ENCODE peak calls at places on chromosomes 3 and 15, in four cellular contexts. One of them, this sample, is unnamed.

GRCh38 chr3:113769551-113769950 is 22.7 kb downstream of the ATP6V1A start:
- DNase-seq in aorta: no peak
- DNase-seq in MM.1S: no peak
- DNase-seq in tibial artery: no peak
- DNase-seq in this sample: no peak

GRCh38 chr3:10268116-10268515 is 19.9 kb downstream of the TATDN2 start:
- DNase-seq in aorta: no peak
- DNase-seq in MM.1S: no peak
- DNase-seq in tibial artery: no peak
- DNase-seq in this sample: no peak

GRCh38 chr3:187315872-187316271 is 24.3 kb upstream of the MASP1 start:
- DNase-seq in aorta: no peak
- DNase-seq in MM.1S: no peak
- DNase-seq in tibial artery: no peak
- DNase-seq in this sample: no peak

GRCh38 chr3:197394464-197395321 is 96.3 kb upstream of the DLG1 start:
- DNase-seq in aorta: peak
- DNase-seq in MM.1S: peak
- DNase-seq in tibial artery: peak
- DNase-seq in this sample: peak

GRCh38 chr15:52466716-52467115 is 62.0 kb downstream of the MYO5A start:
- DNase-seq in aorta: no peak
- DNase-seq in MM.1S: peak
- DNase-seq in tibial artery: no peak
- DNase-seq in this sample: peak

GRCh38 chr3:32493437-32494414 is 8.9 kb downstream of the CMTM6 start:
- DNase-seq in aorta: no peak
- DNase-seq in MM.1S: peak
- DNase-seq in tibial artery: no peak
- DNase-seq in this sample: peak

GRCh38 chr3:30996467-30996866 is 102.0 kb upstream of the GADL1 start:
- DNase-seq in aorta: no peak
- DNase-seq in MM.1S: no peak
- DNase-seq in tibial artery: no peak
- DNase-seq in this sample: no peak

GRCh38 chr15:93424131-93424530 is 335.1 kb upstream of the RGMA start:
- DNase-seq in aorta: no peak
- DNase-seq in MM.1S: no peak
- DNase-seq in tibial artery: no peak
- DNase-seq in this sample: no peak

GRCh38 chr15:66707310-66708160 is 5.5 kb downstream of the SMAD6 start:
- DNase-seq in aorta: peak
- DNase-seq in MM.1S: no peak
- DNase-seq in tibial artery: peak
- DNase-seq in this sample: no peak

GRCh38 chr15:42919794-42920280 is 741 bp downstream of the TTBK2 start:
- DNase-seq in aorta: no peak
- DNase-seq in MM.1S: peak
- DNase-seq in tibial artery: no peak
- DNase-seq in this sample: peak

GRCh38 chr3:159711560-159712333 is 276.9 kb upstream of the IL12A start:
- DNase-seq in aorta: peak
- DNase-seq in MM.1S: no peak
- DNase-seq in tibial artery: no peak
- DNase-seq in this sample: no peak

GRCh38 chr3:23459915-23460546 is 256.9 kb downstream of the UBE2E2 start:
- DNase-seq in aorta: no peak
- DNase-seq in MM.1S: no peak
- DNase-seq in tibial artery: no peak
- DNase-seq in this sample: no peak

GRCh38 chr3:138289701-138290100 is 40.0 kb downstream of the NME9 start:
- DNase-seq in aorta: no peak
- DNase-seq in MM.1S: no peak
- DNase-seq in tibial artery: no peak
- DNase-seq in this sample: no peak

GRCh38 chr3:102189564-102190339 is 245.1 kb upstream of the ZPLD1 start:
- DNase-seq in aorta: no peak
- DNase-seq in MM.1S: no peak
- DNase-seq in tibial artery: no peak
- DNase-seq in this sample: no peak

GRCh38 chr3:70000563-70001081 is 1.1 kb downstream of the SAMMSON start:
- DNase-seq in aorta: no peak
- DNase-seq in MM.1S: no peak
- DNase-seq in tibial artery: no peak
- DNase-seq in this sample: no peak

GRCh38 chr3:159775372-159775961 is 213.2 kb upstream of the IL12A start:
- DNase-seq in aorta: peak
- DNase-seq in MM.1S: no peak
- DNase-seq in tibial artery: peak
- DNase-seq in this sample: no peak

GRCh38 chr15:35723852-35724251 is 177.9 kb upstream of the DPH6 start:
- DNase-seq in aorta: no peak
- DNase-seq in MM.1S: no peak
- DNase-seq in tibial artery: no peak
- DNase-seq in this sample: no peak

GRCh38 chr15:56245871-56246814 is 2.5 kb upstream of the RFX7 start:
- DNase-seq in aorta: peak
- DNase-seq in MM.1S: peak
- DNase-seq in tibial artery: peak
- DNase-seq in this sample: peak

GRCh38 chr3:149419816-149420215 is 42.4 kb upstream of the TM4SF1 start:
- DNase-seq in aorta: no peak
- DNase-seq in MM.1S: no peak
- DNase-seq in tibial artery: no peak
- DNase-seq in this sample: no peak

GRCh38 chr15:40930430-40931299 is 1.5 kb downstream of the DLL4 start:
- DNase-seq in aorta: no peak
- DNase-seq in MM.1S: no peak
- DNase-seq in tibial artery: no peak
- DNase-seq in this sample: peak

GRCh38 chr3:109643590-109643989 is 306.2 kb upstream of the DPPA4 start:
- DNase-seq in aorta: no peak
- DNase-seq in MM.1S: no peak
- DNase-seq in tibial artery: no peak
- DNase-seq in this sample: no peak

GRCh38 chr15:38017721-38018120 is 83.3 kb downstream of the TMCO5A start:
- DNase-seq in aorta: peak
- DNase-seq in MM.1S: no peak
- DNase-seq in tibial artery: peak
- DNase-seq in this sample: peak

GRCh38 chr15:58474741-58475323 is 43.0 kb downstream of the LIPC start:
- DNase-seq in aorta: no peak
- DNase-seq in MM.1S: no peak
- DNase-seq in tibial artery: no peak
- DNase-seq in this sample: peak

GRCh38 chr3:141275973-141276372 is 44.3 kb downstream of the PXYLP1 start:
- DNase-seq in aorta: no peak
- DNase-seq in MM.1S: no peak
- DNase-seq in tibial artery: no peak
- DNase-seq in this sample: no peak

GRCh38 chr3:31412832-31413231 is 119.9 kb upstream of the STT3B start:
- DNase-seq in aorta: no peak
- DNase-seq in MM.1S: no peak
- DNase-seq in tibial artery: no peak
- DNase-seq in this sample: no peak

GRCh38 chr15:74121040-74121439 is 9.3 kb upstream of the ISLR2 start:
- DNase-seq in aorta: no peak
- DNase-seq in MM.1S: no peak
- DNase-seq in tibial artery: no peak
- DNase-seq in this sample: no peak

GRCh38 chr3:50405249-50405648 is 45.9 kb upstream of the TMEM115 start:
- DNase-seq in aorta: no peak
- DNase-seq in MM.1S: peak
- DNase-seq in tibial artery: no peak
- DNase-seq in this sample: peak

GRCh38 chr3:67017211-67017610 is 19.1 kb downstream of the KBTBD8 start:
- DNase-seq in aorta: no peak
- DNase-seq in MM.1S: peak
- DNase-seq in tibial artery: no peak
- DNase-seq in this sample: peak

GRCh38 chr3:79005084-79005483 is 762.7 kb downstream of the ROBO1 start:
- DNase-seq in aorta: no peak
- DNase-seq in MM.1S: no peak
- DNase-seq in tibial artery: no peak
- DNase-seq in this sample: no peak

GRCh38 chr3:54830658-54831057 is 97.2 kb downstream of the LRTM1 start:
- DNase-seq in aorta: no peak
- DNase-seq in MM.1S: peak
- DNase-seq in tibial artery: no peak
- DNase-seq in this sample: peak

GRCh38 chr15:42490246-42490742 is 647 bp downstream of the ZNF106 start:
- DNase-seq in aorta: no peak
- DNase-seq in MM.1S: peak
- DNase-seq in tibial artery: no peak
- DNase-seq in this sample: no peak

GRCh38 chr3:133413166-133414020 is 13.5 kb downstream of the BFSP2 start:
- DNase-seq in aorta: peak
- DNase-seq in MM.1S: no peak
- DNase-seq in tibial artery: no peak
- DNase-seq in this sample: no peak
- H3K4me3 ChIP-seq in aorta: no peak
- H3K4me3 ChIP-seq in MM.1S: no peak
- H3K4me3 ChIP-seq in tibial artery: no peak
- H3K4me3 ChIP-seq in this sample: no peak

GRCh38 chr3:48567090-48567489 is 3.5 kb upstream of the UCN2 start:
- DNase-seq in aorta: no peak
- DNase-seq in MM.1S: no peak
- DNase-seq in tibial artery: no peak
- DNase-seq in this sample: no peak

GRCh38 chr3:48565591-48566400 is 2.2 kb upstream of the UCN2 start:
- DNase-seq in aorta: no peak
- DNase-seq in MM.1S: no peak
- DNase-seq in tibial artery: no peak
- DNase-seq in this sample: no peak

GRCh38 chr3:48567500-48567899 is 3.9 kb upstream of the UCN2 start:
- DNase-seq in aorta: no peak
- DNase-seq in MM.1S: no peak
- DNase-seq in tibial artery: no peak
- DNase-seq in this sample: no peak

GRCh38 chr3:48565186-48565585 is 1.6 kb upstream of the UCN2 start:
- DNase-seq in aorta: no peak
- DNase-seq in MM.1S: no peak
- DNase-seq in tibial artery: no peak
- DNase-seq in this sample: no peak

GRCh38 chr3:48566401-48566760 is 2.8 kb upstream of the UCN2 start:
- DNase-seq in aorta: no peak
- DNase-seq in MM.1S: no peak
- DNase-seq in tibial artery: no peak
- DNase-seq in this sample: no peak
- H3K4me3 ChIP-seq in aorta: no peak
- H3K4me3 ChIP-seq in MM.1S: no peak
- H3K4me3 ChIP-seq in tibial artery: no peak
- H3K4me3 ChIP-seq in this sample: no peak

GRCh38 chr3:12997387-12997786 is 75.8 kb downstream of the IQSEC1 start:
- DNase-seq in aorta: no peak
- DNase-seq in MM.1S: no peak
- DNase-seq in tibial artery: no peak
- DNase-seq in this sample: no peak

GRCh38 chr3:13002398-13003124 is 70.7 kb downstream of the IQSEC1 start:
- DNase-seq in aorta: no peak
- DNase-seq in MM.1S: peak
- DNase-seq in tibial artery: no peak
- DNase-seq in this sample: peak

GRCh38 chr3:12998648-12999047 is 74.6 kb downstream of the IQSEC1 start:
- DNase-seq in aorta: peak
- DNase-seq in MM.1S: no peak
- DNase-seq in tibial artery: peak
- DNase-seq in this sample: no peak

GRCh38 chr3:12996181-12996506 is 77.1 kb downstream of the IQSEC1 start:
- DNase-seq in aorta: no peak
- DNase-seq in MM.1S: no peak
- DNase-seq in tibial artery: no peak
- DNase-seq in this sample: no peak

DNA sequence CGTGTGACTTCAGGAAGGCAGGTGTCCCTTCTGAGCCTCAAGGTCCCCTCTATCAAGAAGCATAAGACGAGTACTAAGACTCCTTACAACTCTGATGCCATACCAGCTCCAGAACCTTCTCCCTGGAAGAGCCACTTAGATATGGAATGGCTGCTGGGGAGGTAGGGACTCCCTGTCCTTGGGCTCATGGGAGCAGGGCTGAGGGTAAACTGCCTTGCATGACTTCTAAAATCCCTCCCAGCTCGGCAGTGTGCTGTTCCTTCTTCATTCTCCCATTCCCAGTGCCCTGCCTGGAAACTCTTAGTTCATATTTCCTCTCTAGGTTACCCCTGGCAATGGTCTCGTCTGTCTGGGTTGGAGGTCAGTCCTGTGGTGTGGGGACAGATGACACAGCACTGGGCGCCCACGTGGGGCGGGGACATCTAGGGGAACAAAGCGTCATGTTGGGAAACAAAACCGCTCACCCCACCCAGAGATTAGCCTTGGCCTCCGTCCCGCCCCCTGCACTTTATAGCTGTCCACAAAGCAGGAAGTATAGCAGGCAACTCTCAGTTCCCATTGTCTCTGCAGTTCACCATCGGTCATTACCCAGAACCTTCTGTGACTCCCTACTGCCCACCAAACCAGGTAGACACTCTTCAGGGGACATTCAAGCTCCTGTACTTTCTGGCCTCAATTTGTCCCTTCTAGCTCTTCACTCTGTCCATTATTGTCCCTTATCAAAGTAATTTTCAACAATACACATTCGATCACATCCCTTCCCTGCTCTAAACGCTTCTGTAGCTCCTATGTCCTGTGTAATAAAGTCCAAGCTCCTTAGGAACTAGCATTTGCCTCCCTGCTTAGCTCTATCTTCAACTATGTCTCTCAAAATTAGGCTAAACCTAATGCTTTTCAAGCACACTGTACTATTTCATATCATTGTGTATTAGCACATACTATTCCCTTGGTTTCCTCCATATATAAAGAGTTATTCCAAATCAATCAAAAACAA is 73.8 kb downstream of the IQSEC1 start:
- DNase-seq in aorta: peak
- DNase-seq in MM.1S: peak
- DNase-seq in tibial artery: peak
- DNase-seq in this sample: peak
- H3K4me3 ChIP-seq in aorta: no peak
- H3K4me3 ChIP-seq in MM.1S: peak
- H3K4me3 ChIP-seq in tibial artery: no peak
- H3K4me3 ChIP-seq in this sample: no peak

GRCh38 chr15:32889189-32889588 is 171.4 kb downstream of the GREM1 start:
- DNase-seq in aorta: no peak
- DNase-seq in MM.1S: no peak
- DNase-seq in tibial artery: no peak
- DNase-seq in this sample: no peak
- H3K4me3 ChIP-seq in aorta: no peak
- H3K4me3 ChIP-seq in MM.1S: no peak
- H3K4me3 ChIP-seq in tibial artery: no peak
- H3K4me3 ChIP-seq in this sample: no peak

This sample was measured in GM12865.